ENCODE peak calls at places on chromosomes 3 and 15, in six cellular contexts. D, X, L, I, R and N are unnamed samples.

GRCh38 chr3:128447561-128448013 is 19.1 kb downstream of the DNAJB8 start:
- DNase-seq in I (no peak), X (no peak), R (no peak), D (peak), L (no peak), N (no peak)

GRCh38 chr3:18446067-18446793 is 21.1 kb upstream of the SATB1 start:
- DNase-seq in X (no peak), I (no peak), L (no peak), D (no peak), R (no peak), N (no peak)

GRCh38 chr3:71503525-71504249 is 79.8 kb downstream of the FOXP1 start:
- DNase-seq in R (no peak), D (no peak), I (no peak), X (no peak), L (no peak), N (no peak)

GRCh38 chr3:31695280-31696008 is 162.7 kb downstream of the STT3B start:
- DNase-seq in X (no peak), R (no peak), L (no peak), D (no peak), I (no peak), N (no peak)

GRCh38 chr15:40511472-40512133 is 40.8 kb downstream of the CHST14 start:
- DNase-seq in I (peak), L (peak), D (no peak), R (peak), X (no peak), N (peak)

GRCh38 chr3:135140543-135140942 is 345.5 kb downstream of the EPHB1 start:
- DNase-seq in I (no peak), X (no peak), L (no peak), D (no peak), R (no peak), N (no peak)

GRCh38 chr3:58054652-58055051 is 46.4 kb downstream of the FLNB start:
- DNase-seq in R (no peak), L (no peak), D (no peak), I (no peak), X (no peak), N (no peak)

GRCh38 chr3:87006844-87007439 is 16.0 kb upstream of the VGLL3 start:
- DNase-seq in D (no peak), X (no peak), R (no peak), I (no peak), L (no peak), N (no peak)

GRCh38 chr3:52394751-52395502 is 50.0 kb downstream of the SEMA3G start:
- DNase-seq in L (no peak), R (no peak), I (no peak), D (no peak), X (no peak), N (no peak)

GRCh38 chr15:100890059-100890720 is 10.6 kb downstream of the ALDH1A3 start:
- DNase-seq in I (no peak), X (no peak), D (no peak), L (no peak), R (no peak), N (no peak)

GRCh38 chr3:118808743-118809142 is 225.9 kb downstream of the IGSF11 start:
- DNase-seq in X (no peak), D (no peak), I (no peak), R (no peak), L (peak), N (peak)

GRCh38 chr3:182603501-182603900 is 189.8 kb upstream of the ATP11B start:
- DNase-seq in X (no peak), L (no peak), R (no peak), I (no peak), D (no peak), N (no peak)

GRCh38 chr3:128523591-128523990 is 30.6 kb upstream of the GATA2 start:
- DNase-seq in X (no peak), R (no peak), D (no peak), L (no peak), I (no peak), N (no peak)

GRCh38 chr3:59381282-59381681 is 331.5 kb upstream of the CFAP20DC start:
- DNase-seq in X (no peak), I (no peak), L (no peak), D (peak), R (no peak), N (no peak)

GRCh38 chr15:39828374-39828931 is 45.8 kb upstream of the FSIP1 start:
- DNase-seq in L (no peak), R (no peak), X (no peak), I (no peak), D (no peak), N (no peak)

GRCh38 chr3:130276203-130276803 is 69.2 kb upstream of the COL6A5 start:
- DNase-seq in I (peak), D (no peak), L (peak), X (peak), R (no peak), N (peak)

GRCh38 chr3:10666621-10667020 is 149.4 kb upstream of the SLC6A11 start:
- DNase-seq in I (no peak), L (no peak), R (no peak), X (no peak), D (no peak), N (no peak)

GRCh38 chr3:37671000-37671483 is 190.6 kb upstream of the CTDSPL start:
- DNase-seq in I (no peak), R (no peak), L (no peak), D (no peak), X (no peak), N (no peak)
- TF ChIP-seq ZNF274 in I (no peak), R (no peak), L (no peak), D (no peak), X (no peak), N (no peak)

DNA sequence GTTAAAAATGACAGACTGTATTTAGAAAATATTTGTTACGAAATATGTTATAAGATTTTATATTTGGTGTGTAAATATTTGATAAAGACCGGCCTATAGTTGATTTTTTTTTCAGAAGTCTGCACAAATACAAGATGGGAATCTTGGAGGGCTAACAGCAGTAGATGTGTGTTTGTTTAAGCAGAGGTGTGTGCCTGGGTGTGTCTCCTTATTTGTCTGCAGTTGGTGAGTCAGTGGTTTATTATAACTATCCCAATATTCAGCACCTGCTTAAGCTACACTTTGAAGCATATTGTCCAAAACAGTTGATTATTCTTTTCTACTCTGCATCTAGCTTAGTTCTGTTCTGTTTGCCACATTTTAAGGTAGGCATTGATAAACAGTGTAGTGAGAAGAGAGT is 12.4 kb downstream of the GLCE start:
- DNase-seq in R (no peak), D (no peak), L (no peak), I (no peak), X (no peak), N (no peak)
- TF ChIP-seq ZNF274 in R (no peak), D (no peak), L (no peak), I (no peak), X (no peak), N (no peak)

DNA sequence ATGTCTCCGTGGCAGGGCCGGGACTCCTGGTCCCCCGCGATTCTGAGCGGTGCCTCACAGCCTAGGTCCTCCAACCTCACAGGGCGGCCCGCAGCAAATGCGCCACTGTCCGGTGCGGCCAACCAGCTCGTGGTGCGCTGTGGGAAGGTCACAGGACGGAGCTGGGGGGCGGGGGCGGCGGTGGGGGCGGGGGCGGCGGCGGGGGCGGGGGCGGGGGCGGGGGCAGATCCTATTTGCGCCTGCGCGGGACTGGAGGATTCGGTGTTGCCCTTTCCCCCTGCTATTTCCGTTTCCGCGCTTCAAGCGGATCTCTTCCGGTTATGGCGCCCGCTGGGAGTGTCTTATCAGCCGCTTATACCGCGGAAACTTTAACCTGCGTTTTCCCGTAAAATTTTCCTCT is 106.7 kb upstream of the SNRPN start:
- DNase-seq in R (no peak), L (no peak), X (no peak), I (no peak), D (no peak), N (no peak)
- TF ChIP-seq ZNF274 in R (no peak), L (no peak), X (no peak), I (no peak), D (no peak), N (no peak)

GRCh38 chr3:106034313-106034712 is 165.5 kb upstream of the CBLB start:
- DNase-seq in I (no peak), L (no peak), D (no peak), R (no peak), X (no peak), N (no peak)
- TF ChIP-seq ZNF274 in I (no peak), L (no peak), D (no peak), R (no peak), X (no peak), N (no peak)

GRCh38 chr15:77720155-77720554 is 87.4 kb upstream of the LINGO1 start:
- DNase-seq in L (no peak), I (no peak), D (no peak), R (no peak), X (no peak), N (no peak)
- TF ChIP-seq ZNF274 in L (no peak), I (no peak), D (no peak), R (no peak), X (no peak), N (no peak)

DNA sequence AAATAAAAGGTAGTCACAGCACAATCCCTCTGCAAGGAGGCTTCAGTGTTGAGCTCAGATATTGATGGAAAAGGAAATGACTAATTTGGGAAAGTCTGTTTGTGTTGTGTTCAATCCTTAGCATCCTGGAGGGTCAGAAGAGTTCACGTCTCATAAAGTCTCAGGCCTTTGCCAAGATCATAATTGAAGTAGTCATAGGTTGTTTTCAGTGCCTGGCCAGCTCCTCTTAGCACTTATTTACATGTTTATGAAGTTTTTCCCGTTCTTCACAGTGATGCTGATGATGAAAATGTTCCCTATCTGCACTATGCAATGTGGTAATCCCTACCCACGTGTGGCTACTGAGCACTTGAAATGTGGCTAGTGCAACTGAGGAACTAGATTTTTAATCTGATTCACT is 61.6 kb upstream of the TGFBR2 start:
- DNase-seq in I (no peak), R (no peak), L (no peak), X (no peak), D (no peak), N (no peak)
- TF ChIP-seq ZNF274 in I (no peak), R (no peak), L (no peak), X (no peak), D (no peak), N (no peak)

GRCh38 chr15:44099671-44100070 is 95.4 kb downstream of the FRMD5 start:
- DNase-seq in X (no peak), R (no peak), D (no peak), L (no peak), I (no peak), N (no peak)
- TF ChIP-seq ZNF274 in X (no peak), R (no peak), D (no peak), L (no peak), I (no peak), N (no peak)

GRCh38 chr3:14424711-14425573 is 22.5 kb downstream of the SLC6A6 start:
- DNase-seq in I (peak), R (no peak), D (no peak), L (no peak), X (no peak), N (no peak)
- TF ChIP-seq ZNF274 in I (no peak), R (no peak), D (no peak), L (no peak), X (no peak), N (no peak)